ENCODE peak calls at places on chromosome 16, in ten cellular contexts. A is colonic mucosa, J is mesenchymal stem cell, F is IMR-90, S is PC-3, T is HepG2, V is fibroblast of lung, P is GM23248, U is astrocyte, K is H9. I is an unnamed sample.

GRCh38 chr16:50428116-50428515 is 59.3 kb upstream of the BRD7 start:
- DNase-seq in F (no peak), A (no peak), J (no peak), U (no peak), P (no peak), V (no peak), T (no peak), S (no peak), K (no peak), I (no peak)

GRCh38 chr16:89364603-89365002 is 125.8 kb downstream of the ANKRD11 start:
- DNase-seq in V (peak; percentile 61), A (no peak), P (peak; percentile 74), J (peak; percentile 50), U (peak; percentile 50), F (peak; percentile 81), K (no peak), S (no peak), T (no peak), I (no peak)

GRCh38 chr16:19589771-19590302 is 34.3 kb downstream of the VPS35L start:
- DNase-seq in K (no peak), S (no peak), T (peak; percentile 21), U (peak; percentile 38), F (peak; percentile 84), V (peak; percentile 81), A (no peak), J (peak; percentile 86), P (peak; percentile 91), I (peak; percentile 91)

GRCh38 chr16:88905563-88905962 is 39.1 kb upstream of the PABPN1L start:
- DNase-seq in S (no peak), K (peak; percentile 76), A (no peak), V (no peak), P (peak; percentile 43), U (no peak), T (no peak), J (no peak), F (no peak), I (no peak)

GRCh38 chr16:29826342-29826695 is 6.1 kb downstream of the MVP start:
- DNase-seq in S (no peak), J (no peak), U (no peak), P (no peak), A (no peak), T (no peak), K (no peak), V (no peak), F (no peak), I (no peak)

GRCh38 chr16:67406628-67407027 is 9.6 kb downstream of the ZDHHC1 start:
- DNase-seq in F (peak; percentile 91), T (no peak), S (peak; percentile 39), K (no peak), U (peak; percentile 80), V (peak; percentile 68), P (peak; percentile 95), J (peak; percentile 67), A (no peak), I (peak; percentile 88)

GRCh38 chr16:58127033-58127556 is 2.1 kb downstream of the CFAP20 start:
- DNase-seq in U (peak; percentile 39), T (peak; percentile 49), F (peak; percentile 43), P (peak; percentile 85), K (no peak), A (no peak), S (peak; percentile 47), J (peak; percentile 69), V (peak; percentile 68), I (peak; percentile 58)

GRCh38 chr16:1906846-1907165 is 11.4 kb downstream of the HS3ST6 start:
- DNase-seq in V (no peak), A (no peak), F (no peak), U (no peak), P (no peak), K (no peak), T (no peak), J (no peak), S (no peak), I (peak; percentile 33)

GRCh38 chr16:71432906-71433305 is 8.9 kb downstream of the TLE7 start:
- DNase-seq in J (no peak), P (no peak), F (no peak), U (no peak), A (no peak), T (no peak), K (no peak), S (no peak), V (no peak), I (no peak)

GRCh38 chr16:61580579-61580978 is 455.7 kb downstream of the CDH8 start:
- DNase-seq in F (no peak), S (no peak), U (no peak), A (no peak), J (no peak), T (no peak), V (no peak), K (no peak), P (no peak), I (no peak)

GRCh38 chr16:11056989-11057645 is 112.8 kb downstream of the CLEC16A start:
- DNase-seq in J (no peak), K (no peak), T (no peak), P (no peak), V (peak; percentile 66), U (no peak), F (no peak), S (no peak), A (no peak), I (no peak)

GRCh38 chr16:88456356-88457292 is 3.5 kb downstream of the ZFPM1 start:
- DNase-seq in J (no peak), S (no peak), A (no peak), U (no peak), F (no peak), K (no peak), T (no peak), P (no peak), V (no peak), I (no peak)

GRCh38 chr16:70345840-70346239 is 863 bp upstream of the DDX19A start:
- DNase-seq in P (no peak), K (no peak), T (no peak), F (no peak), U (no peak), S (no peak), V (no peak), J (no peak), A (no peak), I (no peak)
- H3K9ac ChIP-seq in P (peak overlapping the region; percentile 93), K (peak overlapping the region; percentile 61), T (peak overlapping the region; percentile 97), F (peak overlapping the region; percentile 49), U (peak overlapping the region; percentile 98), S (peak overlapping the region; percentile 95), V (peak overlapping the region; percentile 55), J (peak overlapping the region; percentile 92), A (peak overlapping the region; percentile 76), I (peak overlapping the region; percentile 97)

GRCh38 chr16:13866073-13866472 is 53.9 kb upstream of the ERCC4 start:
- DNase-seq in V (peak; percentile 90), A (peak; percentile 73), P (peak; percentile 88), K (peak; percentile 83), U (peak; percentile 53), S (peak; percentile 76), T (peak; percentile 86), J (peak; percentile 62), F (peak; percentile 73), I (peak; percentile 78)
- H3K9ac ChIP-seq in V (no peak overlapping the region), A (no peak overlapping the region), P (no peak overlapping the region), K (no peak overlapping the region), U (no peak overlapping the region), S (no peak overlapping the region), T (no peak overlapping the region), J (peak overlapping the region; percentile 49), F (no peak overlapping the region), I (peak overlapping the region; percentile 18)

GRCh38 chr16:2966803-2967184 is 2.4 kb upstream of the PAQR4 start:
- DNase-seq in U (no peak), A (peak; percentile 54), J (no peak), T (no peak), K (no peak), F (no peak), V (no peak), S (no peak), P (peak; percentile 55), I (peak; percentile 20)

GRCh38 chr16:2964416-2965223 is 545 bp downstream of the KREMEN2 start:
- DNase-seq in A (peak; percentile 68), V (no peak), F (no peak), K (peak; percentile 98), P (peak; percentile 32), T (peak; percentile 74), S (peak; percentile 71), U (no peak), J (no peak), I (no peak)

GRCh38 chr16:2967721-2968161 is 1.4 kb upstream of the PAQR4 start:
- DNase-seq in S (no peak), U (no peak), P (no peak), K (no peak), T (no peak), A (no peak), J (no peak), V (no peak), F (no peak), I (no peak)

GRCh38 chr16:2967211-2967631 is 1.9 kb upstream of the PAQR4 start:
- DNase-seq in F (no peak), U (no peak), P (no peak), J (no peak), S (no peak), A (no peak), T (no peak), K (no peak), V (no peak), I (no peak)

DNA sequence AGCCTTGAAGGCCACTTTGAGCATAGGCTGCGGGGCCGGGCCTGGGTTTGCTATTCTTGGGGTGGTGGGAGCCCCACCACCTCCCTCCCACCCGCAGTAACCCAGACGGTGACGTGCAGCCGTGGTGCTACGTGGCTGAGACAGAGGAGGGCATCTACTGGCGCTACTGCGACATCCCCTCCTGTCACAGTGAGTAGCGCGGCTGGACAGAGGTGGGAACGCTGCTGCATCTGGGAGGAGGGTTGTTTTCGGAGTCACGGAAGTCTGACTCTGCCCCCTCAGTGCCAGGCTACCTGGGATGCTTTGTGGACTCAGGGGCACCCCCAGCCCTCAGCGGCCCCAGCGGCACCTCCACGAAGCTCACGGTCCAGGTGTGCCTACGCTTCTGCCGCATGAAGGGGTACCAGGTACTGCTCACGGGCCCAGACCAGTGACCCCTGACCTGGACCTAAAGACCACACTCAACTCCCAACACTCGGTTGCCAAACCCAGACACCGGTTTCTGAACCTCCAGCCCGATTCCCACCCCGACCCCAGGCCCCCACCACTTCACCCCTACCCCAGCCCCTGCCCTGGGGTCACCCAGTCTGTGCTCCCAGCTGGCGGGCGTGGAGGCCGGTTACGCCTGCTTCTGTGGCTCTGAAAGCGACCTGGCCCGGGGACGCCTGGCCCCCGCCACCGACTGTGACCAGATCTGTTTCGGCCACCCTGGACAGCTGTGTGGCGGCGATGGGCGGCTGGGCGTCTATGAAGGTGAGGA is 2.1 kb downstream of the KREMEN2 start:
- DNase-seq in A (no peak), V (no peak), J (no peak), U (no peak), T (no peak), P (no peak), F (no peak), S (no peak), K (peak; percentile 32), I (no peak)
- H3K9ac ChIP-seq in A (no peak overlapping the region), V (no peak overlapping the region), J (no peak overlapping the region), U (no peak overlapping the region), T (no peak overlapping the region), P (no peak overlapping the region), F (no peak overlapping the region), S (no peak overlapping the region), K (no peak overlapping the region), I (no peak overlapping the region)

GRCh38 chr16:789451-789850 is 1.0 kb downstream of the CHTF18 start:
- DNase-seq in P (no peak), T (no peak), J (no peak), A (no peak), V (no peak), F (no peak), U (no peak), K (no peak), S (no peak), I (no peak)
- H3K9ac ChIP-seq in P (peak overlapping the region; percentile 81), T (peak overlapping the region; percentile 77), J (peak overlapping the region; percentile 81), A (no peak overlapping the region), V (no peak overlapping the region), F (no peak overlapping the region), U (peak overlapping the region; percentile 77), K (peak overlapping the region; percentile 50), S (peak overlapping the region; percentile 86), I (peak overlapping the region; percentile 77)